ENCODE peak calls at places on chromosome 19, in ten cellular contexts. One of them, this sample, is unnamed.
A peak's percentile ranks its signal among the peaks of the same experiment; 100 is the strongest.

GRCh38 chr19:33064117-33064777 is 441 bp downstream of the RHPN2 start:
- DNase-seq in CD4-positive, alpha-beta T cell: peak; percentile 9
- DNase-seq in kidney epithelial cell: no peak
- DNase-seq in GM23338: peak; percentile 79
- DNase-seq in omental fat pad: no peak
- DNase-seq in fibroblast of the aortic adventitia: peak; percentile 10
- DNase-seq in fibroblast of lung: no peak
- DNase-seq in tibial artery: no peak
- DNase-seq in astrocyte of the spinal cord: no peak
- DNase-seq in transverse colon: peak; percentile 64
- DNase-seq in this sample: no peak

GRCh38 chr19:54418030-54418929 is 3.0 kb downstream of the TTYH1 start:
- DNase-seq in transverse colon: no peak
- DNase-seq in astrocyte of the spinal cord: no peak
- DNase-seq in GM23338: peak; percentile 43
- DNase-seq in fibroblast of the aortic adventitia: no peak
- DNase-seq in tibial artery: no peak
- DNase-seq in omental fat pad: no peak
- DNase-seq in fibroblast of lung: no peak
- DNase-seq in kidney epithelial cell: no peak
- DNase-seq in CD4-positive, alpha-beta T cell: no peak
- DNase-seq in this sample: no peak

GRCh38 chr19:35388277-35389054 is 17.6 kb downstream of the GPR42 start:
- DNase-seq in GM23338: no peak
- DNase-seq in fibroblast of the aortic adventitia: no peak
- DNase-seq in astrocyte of the spinal cord: no peak
- DNase-seq in kidney epithelial cell: no peak
- DNase-seq in tibial artery: no peak
- DNase-seq in transverse colon: no peak
- DNase-seq in fibroblast of lung: no peak
- DNase-seq in CD4-positive, alpha-beta T cell: no peak
- DNase-seq in omental fat pad: no peak
- DNase-seq in this sample: peak; percentile 6

GRCh38 chr19:52566588-52566987 is 3.5 kb upstream of the ZNF701 start:
- DNase-seq in GM23338: no peak
- DNase-seq in omental fat pad: no peak
- DNase-seq in fibroblast of the aortic adventitia: peak; percentile 2
- DNase-seq in kidney epithelial cell: no peak
- DNase-seq in transverse colon: no peak
- DNase-seq in astrocyte of the spinal cord: peak; percentile 9
- DNase-seq in tibial artery: no peak
- DNase-seq in fibroblast of lung: peak; percentile 55
- DNase-seq in CD4-positive, alpha-beta T cell: no peak
- DNase-seq in this sample: no peak

GRCh38 chr19:16922949-16923348 is 34.1 kb downstream of the F2RL3 start:
- DNase-seq in transverse colon: no peak
- DNase-seq in kidney epithelial cell: no peak
- DNase-seq in CD4-positive, alpha-beta T cell: no peak
- DNase-seq in tibial artery: no peak
- DNase-seq in astrocyte of the spinal cord: no peak
- DNase-seq in fibroblast of the aortic adventitia: no peak
- DNase-seq in omental fat pad: no peak
- DNase-seq in GM23338: no peak
- DNase-seq in fibroblast of lung: no peak
- DNase-seq in this sample: no peak

GRCh38 chr19:17327068-17327653 is 7.5 kb downstream of the ANO8 start:
- DNase-seq in fibroblast of lung: no peak
- DNase-seq in astrocyte of the spinal cord: no peak
- DNase-seq in tibial artery: no peak
- DNase-seq in transverse colon: no peak
- DNase-seq in fibroblast of the aortic adventitia: no peak
- DNase-seq in GM23338: no peak
- DNase-seq in omental fat pad: no peak
- DNase-seq in kidney epithelial cell: no peak
- DNase-seq in CD4-positive, alpha-beta T cell: no peak
- DNase-seq in this sample: no peak

GRCh38 chr19:19443902-19444693 is 38.6 kb downstream of the GATAD2A start:
- DNase-seq in fibroblast of the aortic adventitia: no peak
- DNase-seq in GM23338: no peak
- DNase-seq in transverse colon: no peak
- DNase-seq in omental fat pad: no peak
- DNase-seq in kidney epithelial cell: no peak
- DNase-seq in tibial artery: no peak
- DNase-seq in fibroblast of lung: no peak
- DNase-seq in CD4-positive, alpha-beta T cell: no peak
- DNase-seq in astrocyte of the spinal cord: no peak
- DNase-seq in this sample: no peak

GRCh38 chr19:20662421-20663105 is 1.2 kb upstream of the ZNF626 start:
- DNase-seq in CD4-positive, alpha-beta T cell: no peak
- DNase-seq in fibroblast of the aortic adventitia: no peak
- DNase-seq in astrocyte of the spinal cord: no peak
- DNase-seq in omental fat pad: no peak
- DNase-seq in fibroblast of lung: no peak
- DNase-seq in kidney epithelial cell: no peak
- DNase-seq in tibial artery: no peak
- DNase-seq in GM23338: no peak
- DNase-seq in transverse colon: no peak
- DNase-seq in this sample: no peak

GRCh38 chr19:48724796-48725753 is 5.5 kb upstream of the MAMSTR start:
- DNase-seq in kidney epithelial cell: no peak
- DNase-seq in transverse colon: peak; percentile 39
- DNase-seq in omental fat pad: no peak
- DNase-seq in CD4-positive, alpha-beta T cell: no peak
- DNase-seq in tibial artery: no peak
- DNase-seq in fibroblast of the aortic adventitia: peak; percentile 97
- DNase-seq in fibroblast of lung: peak; percentile 93
- DNase-seq in GM23338: peak; percentile 92
- DNase-seq in astrocyte of the spinal cord: peak; percentile 90
- DNase-seq in this sample: no peak

GRCh38 chr19:48726573-48726972 is 7.0 kb upstream of the MAMSTR start:
- DNase-seq in transverse colon: no peak
- DNase-seq in omental fat pad: no peak
- DNase-seq in fibroblast of the aortic adventitia: no peak
- DNase-seq in kidney epithelial cell: no peak
- DNase-seq in GM23338: no peak
- DNase-seq in CD4-positive, alpha-beta T cell: no peak
- DNase-seq in astrocyte of the spinal cord: no peak
- DNase-seq in tibial artery: no peak
- DNase-seq in fibroblast of lung: no peak
- DNase-seq in this sample: no peak

GRCh38 chr19:48734625-48735024 is 5.8 kb downstream of the RASIP1 start:
- DNase-seq in GM23338: no peak
- DNase-seq in fibroblast of the aortic adventitia: no peak
- DNase-seq in astrocyte of the spinal cord: no peak
- DNase-seq in kidney epithelial cell: no peak
- DNase-seq in transverse colon: no peak
- DNase-seq in CD4-positive, alpha-beta T cell: no peak
- DNase-seq in fibroblast of lung: no peak
- DNase-seq in tibial artery: no peak
- DNase-seq in omental fat pad: no peak
- DNase-seq in this sample: no peak

GRCh38 chr19:48731452-48731851 is 9.0 kb downstream of the RASIP1 start:
- DNase-seq in fibroblast of lung: no peak
- DNase-seq in astrocyte of the spinal cord: no peak
- DNase-seq in fibroblast of the aortic adventitia: no peak
- DNase-seq in omental fat pad: no peak
- DNase-seq in tibial artery: no peak
- DNase-seq in CD4-positive, alpha-beta T cell: no peak
- DNase-seq in GM23338: no peak
- DNase-seq in kidney epithelial cell: no peak
- DNase-seq in transverse colon: no peak
- DNase-seq in this sample: no peak

DNA sequence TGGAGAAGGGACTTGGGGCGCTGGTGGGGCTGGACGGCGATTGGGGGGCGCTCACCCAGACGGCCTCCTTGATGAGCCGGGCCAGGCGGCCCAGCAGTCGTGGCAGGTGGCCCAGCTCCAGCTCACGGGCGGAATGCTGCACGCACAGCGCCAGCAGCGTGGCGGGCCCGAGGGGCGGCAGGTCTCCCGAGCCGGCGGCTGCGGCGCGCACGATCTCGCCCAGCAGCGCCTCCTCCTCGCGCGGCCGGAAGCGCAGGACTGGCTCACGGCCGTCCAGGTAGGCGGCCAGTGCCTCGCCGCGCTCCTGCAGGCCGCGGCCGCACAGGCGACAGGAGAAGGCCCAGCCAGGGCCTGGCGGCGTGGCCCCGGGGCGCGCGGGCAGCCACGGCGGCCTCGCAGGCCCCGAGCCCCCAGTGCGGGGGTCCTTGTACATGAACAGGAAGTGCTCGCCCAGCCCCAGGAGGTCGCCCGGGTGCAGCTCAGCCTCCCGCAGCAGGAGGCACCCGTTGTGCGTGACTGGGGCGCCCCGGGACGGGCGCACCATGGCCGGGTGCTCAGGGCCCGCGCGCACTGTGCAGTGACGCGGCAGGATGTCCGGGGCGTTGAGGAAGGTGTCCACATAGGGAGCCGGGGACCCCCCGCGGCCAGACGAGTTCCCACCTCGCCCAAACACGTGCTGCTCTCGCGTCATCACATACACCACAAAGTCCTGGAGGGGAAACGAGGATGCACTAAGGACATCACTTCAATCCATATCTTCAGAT is 9.5 kb upstream of the MAMSTR start:
- DNase-seq in fibroblast of lung: no peak
- DNase-seq in omental fat pad: no peak
- DNase-seq in kidney epithelial cell: no peak
- DNase-seq in transverse colon: no peak
- DNase-seq in CD4-positive, alpha-beta T cell: no peak
- DNase-seq in fibroblast of the aortic adventitia: no peak
- DNase-seq in GM23338: peak; percentile 75
- DNase-seq in astrocyte of the spinal cord: no peak
- DNase-seq in tibial artery: no peak
- DNase-seq in this sample: no peak
- TF ChIP-seq CTCF in fibroblast of lung: no peak
- TF ChIP-seq CTCF in omental fat pad: no peak
- TF ChIP-seq CTCF in kidney epithelial cell: no peak
- TF ChIP-seq CTCF in transverse colon: no peak
- TF ChIP-seq CTCF in CD4-positive, alpha-beta T cell: no peak
- TF ChIP-seq CTCF in fibroblast of the aortic adventitia: no peak
- TF ChIP-seq CTCF in GM23338: peak; percentile 20
- TF ChIP-seq CTCF in astrocyte of the spinal cord: no peak
- TF ChIP-seq CTCF in tibial artery: no peak
- TF ChIP-seq CTCF in this sample: no peak

GRCh38 chr19:1240925-1241324 is 626 bp upstream of the ATP5F1D start:
- DNase-seq in tibial artery: no peak
- DNase-seq in kidney epithelial cell: no peak
- DNase-seq in fibroblast of the aortic adventitia: no peak
- DNase-seq in fibroblast of lung: no peak
- DNase-seq in GM23338: no peak
- DNase-seq in CD4-positive, alpha-beta T cell: no peak
- DNase-seq in transverse colon: no peak
- DNase-seq in omental fat pad: no peak
- DNase-seq in astrocyte of the spinal cord: no peak
- DNase-seq in this sample: no peak

GRCh38 chr19:1243768-1244692 is 2.5 kb downstream of the ATP5F1D start:
- DNase-seq in transverse colon: peak; percentile 91
- DNase-seq in kidney epithelial cell: no peak
- DNase-seq in astrocyte of the spinal cord: peak; percentile 79
- DNase-seq in GM23338: peak; percentile 88
- DNase-seq in fibroblast of lung: peak; percentile 85
- DNase-seq in tibial artery: peak; percentile 86
- DNase-seq in fibroblast of the aortic adventitia: peak; percentile 85
- DNase-seq in CD4-positive, alpha-beta T cell: peak; percentile 85
- DNase-seq in omental fat pad: peak; percentile 70
- DNase-seq in this sample: peak; percentile 94

GRCh38 chr19:1239420-1239795 is 1.6 kb upstream of the CBARP start:
- DNase-seq in tibial artery: no peak
- DNase-seq in astrocyte of the spinal cord: no peak
- DNase-seq in GM23338: no peak
- DNase-seq in fibroblast of the aortic adventitia: no peak
- DNase-seq in kidney epithelial cell: no peak
- DNase-seq in CD4-positive, alpha-beta T cell: no peak
- DNase-seq in omental fat pad: no peak
- DNase-seq in fibroblast of lung: no peak
- DNase-seq in transverse colon: no peak
- DNase-seq in this sample: no peak

GRCh38 chr19:1239796-1240737 is 1.5 kb upstream of the ATP5F1D start:
- DNase-seq in CD4-positive, alpha-beta T cell: peak; percentile 86
- DNase-seq in tibial artery: peak; percentile 81
- DNase-seq in astrocyte of the spinal cord: peak; percentile 87
- DNase-seq in omental fat pad: peak; percentile 78
- DNase-seq in fibroblast of lung: peak; percentile 91
- DNase-seq in transverse colon: peak; percentile 88
- DNase-seq in kidney epithelial cell: no peak
- DNase-seq in fibroblast of the aortic adventitia: peak; percentile 88
- DNase-seq in GM23338: peak; percentile 94
- DNase-seq in this sample: peak; percentile 97

DNA sequence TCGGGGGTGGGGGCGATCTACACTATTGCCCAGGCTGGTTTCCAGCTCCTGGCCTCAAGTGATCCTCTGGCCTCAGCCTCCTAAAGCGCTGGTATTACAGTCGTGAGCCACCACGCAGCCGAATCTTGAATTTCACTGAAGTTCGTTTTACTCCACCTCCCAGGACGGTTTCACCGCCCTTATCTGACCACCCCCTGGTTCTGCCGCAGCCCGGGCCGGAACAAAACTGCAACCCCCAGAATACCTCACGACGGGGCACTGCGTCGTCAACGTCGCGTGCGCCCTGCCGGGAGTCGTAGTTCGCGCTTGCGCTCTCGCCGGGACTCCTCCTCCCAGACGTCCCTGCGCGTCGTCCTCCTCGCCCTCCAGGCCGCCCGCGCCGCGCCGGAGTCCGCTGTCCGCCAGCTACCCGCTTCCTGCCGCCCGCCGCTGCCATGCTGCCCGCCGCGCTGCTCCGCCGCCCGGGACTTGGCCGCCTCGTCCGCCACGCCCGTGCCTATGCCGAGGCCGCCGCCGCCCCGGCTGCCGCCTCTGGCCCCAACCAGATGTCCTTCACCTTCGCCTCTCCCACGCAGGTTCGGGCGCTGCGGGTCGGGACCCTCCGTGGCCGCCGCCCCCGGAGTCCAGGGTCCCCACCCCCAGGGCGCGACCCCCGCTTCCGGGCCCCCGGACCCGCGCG is at the start of gene ATP5F1D:
- DNase-seq in CD4-positive, alpha-beta T cell: peak; percentile 87
- DNase-seq in tibial artery: peak; percentile 90
- DNase-seq in fibroblast of lung: peak; percentile 95
- DNase-seq in fibroblast of the aortic adventitia: peak; percentile 94
- DNase-seq in transverse colon: peak; percentile 96
- DNase-seq in omental fat pad: no peak
- DNase-seq in GM23338: peak; percentile 98
- DNase-seq in kidney epithelial cell: no peak
- DNase-seq in astrocyte of the spinal cord: peak; percentile 94
- DNase-seq in this sample: peak; percentile 97
- TF ChIP-seq CTCF in CD4-positive, alpha-beta T cell: no peak
- TF ChIP-seq CTCF in tibial artery: no peak
- TF ChIP-seq CTCF in fibroblast of lung: no peak
- TF ChIP-seq CTCF in fibroblast of the aortic adventitia: no peak
- TF ChIP-seq CTCF in transverse colon: no peak
- TF ChIP-seq CTCF in omental fat pad: no peak
- TF ChIP-seq CTCF in GM23338: no peak
- TF ChIP-seq CTCF in kidney epithelial cell: no peak
- TF ChIP-seq CTCF in astrocyte of the spinal cord: no peak
- TF ChIP-seq CTCF in this sample: no peak

DNA sequence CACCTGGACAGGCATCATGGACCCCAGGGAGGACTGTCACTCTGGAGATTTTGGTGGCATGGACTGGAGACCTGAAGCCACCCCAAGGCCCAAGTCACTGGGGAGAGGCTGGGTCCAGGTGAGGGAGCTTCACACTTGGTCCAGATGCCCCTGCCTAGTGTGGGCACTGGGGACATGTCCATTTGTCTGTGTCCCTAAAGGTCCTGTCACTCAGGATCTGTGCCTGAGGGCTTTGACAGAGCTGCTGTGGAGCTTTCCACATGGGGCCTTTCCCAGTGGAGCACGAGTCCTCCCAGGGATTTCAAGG is 40.5 kb upstream of the CEACAM8 start:
- DNase-seq in fibroblast of lung: no peak
- DNase-seq in transverse colon: no peak
- DNase-seq in astrocyte of the spinal cord: no peak
- DNase-seq in tibial artery: no peak
- DNase-seq in omental fat pad: no peak
- DNase-seq in CD4-positive, alpha-beta T cell: no peak
- DNase-seq in fibroblast of the aortic adventitia: no peak
- DNase-seq in kidney epithelial cell: no peak
- DNase-seq in GM23338: no peak
- DNase-seq in this sample: no peak
- TF ChIP-seq CTCF in fibroblast of lung: no peak
- TF ChIP-seq CTCF in transverse colon: no peak
- TF ChIP-seq CTCF in astrocyte of the spinal cord: no peak
- TF ChIP-seq CTCF in tibial artery: no peak
- TF ChIP-seq CTCF in omental fat pad: no peak
- TF ChIP-seq CTCF in CD4-positive, alpha-beta T cell: peak; percentile 12
- TF ChIP-seq CTCF in fibroblast of the aortic adventitia: no peak
- TF ChIP-seq CTCF in kidney epithelial cell: no peak
- TF ChIP-seq CTCF in GM23338: no peak
- TF ChIP-seq CTCF in this sample: no peak

DNA sequence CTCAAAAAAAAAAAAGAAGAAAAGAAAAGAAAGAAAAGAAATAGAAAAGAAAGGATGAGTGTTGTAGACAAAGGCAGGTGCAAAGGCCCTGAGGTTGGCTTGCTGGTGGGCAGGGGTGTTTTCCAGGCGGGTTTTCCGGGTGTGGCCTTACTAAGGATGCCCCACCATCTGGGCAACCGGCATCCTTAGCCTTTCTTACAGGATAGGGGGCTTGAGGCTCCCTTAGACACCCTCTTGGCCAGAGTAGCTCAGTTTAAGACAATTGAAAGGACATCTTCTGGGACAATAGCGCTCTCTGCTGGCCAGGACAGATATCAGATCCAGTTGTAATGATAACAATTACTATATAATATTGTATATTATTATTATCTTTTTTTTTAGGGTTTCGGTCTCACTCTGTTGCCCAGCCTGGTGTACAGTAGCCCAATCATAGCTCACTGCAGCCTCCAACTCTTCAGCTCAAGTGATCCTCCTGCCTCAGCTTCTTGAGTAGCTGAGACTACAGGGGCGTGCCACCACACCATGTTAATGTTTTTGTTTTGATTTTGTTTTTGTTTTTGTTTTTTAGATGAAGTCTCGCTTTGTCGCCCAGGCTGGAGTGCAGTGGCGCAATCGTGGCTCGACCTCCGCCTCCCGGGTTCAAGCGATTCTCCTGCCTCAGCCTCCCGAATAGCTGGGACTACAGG is 1.4 kb upstream of the QTRT1 start:
- DNase-seq in astrocyte of the spinal cord: peak; percentile 48
- DNase-seq in tibial artery: no peak
- DNase-seq in CD4-positive, alpha-beta T cell: peak; percentile 66
- DNase-seq in fibroblast of the aortic adventitia: peak; percentile 74
- DNase-seq in kidney epithelial cell: no peak
- DNase-seq in omental fat pad: peak; percentile 58
- DNase-seq in GM23338: peak; percentile 92
- DNase-seq in fibroblast of lung: peak; percentile 63
- DNase-seq in transverse colon: peak; percentile 70
- DNase-seq in this sample: no peak
- TF ChIP-seq CTCF in astrocyte of the spinal cord: peak; percentile 61
- TF ChIP-seq CTCF in tibial artery: peak; percentile 41
- TF ChIP-seq CTCF in CD4-positive, alpha-beta T cell: peak; percentile 70
- TF ChIP-seq CTCF in fibroblast of the aortic adventitia: peak; percentile 65
- TF ChIP-seq CTCF in kidney epithelial cell: peak; percentile 62
- TF ChIP-seq CTCF in omental fat pad: no peak
- TF ChIP-seq CTCF in GM23338: peak; percentile 82
- TF ChIP-seq CTCF in fibroblast of lung: peak; percentile 57
- TF ChIP-seq CTCF in transverse colon: peak; percentile 63
- TF ChIP-seq CTCF in this sample: peak; percentile 66